ENCODE peak calls at places on chromosomes 2 and 18, in four cellular contexts. P is mesendoderm, T is IMR-90, K is H1. Z is an unnamed sample.

GRCh38 chr18:39911716-39912115 is 2043.3 kb upstream of the PIK3C3 start:
- DNase-seq in P (no peak), T (no peak), K (no peak), Z (no peak)

GRCh38 chr2:14614011-14614410 is 18.5 kb upstream of the LRATD1 start:
- DNase-seq in P (no peak), T (no peak), K (no peak), Z (no peak)

GRCh38 chr2:9966491-9967022 is 15.1 kb downstream of the GRHL1 start:
- DNase-seq in P (no peak), T (no peak), K (no peak), Z (no peak)

GRCh38 chr2:31331156-31331555 is 83.4 kb downstream of the XDH start:
- DNase-seq in P (no peak), T (no peak), K (no peak), Z (no peak)

GRCh38 chr2:47056875-47057731 is 98.0 kb downstream of the STPG4 start:
- DNase-seq in P (no peak), T (no peak), K (no peak), Z (no peak)

GRCh38 chr2:236335696-236336574 is 71.7 kb upstream of the ASB18 start:
- DNase-seq in P (no peak), T (no peak), K (no peak), Z (no peak)

GRCh38 chr2:214881647-214882205 is 72.2 kb upstream of the BARD1 start:
- DNase-seq in P (no peak), T (no peak), K (no peak), Z (no peak)

GRCh38 chr2:81839780-81840179 is 1535.2 kb upstream of the LRRTM1 start:
- DNase-seq in P (no peak), T (no peak), K (no peak), Z (no peak)

GRCh38 chr2:27954261-27954673 is 63.7 kb downstream of the BABAM2 start:
- DNase-seq in P (no peak), T (peak), K (no peak), Z (no peak)

GRCh38 chr2:56582570-56582969 is 398.8 kb downstream of the CCDC85A start:
- DNase-seq in P (no peak), T (no peak), K (no peak), Z (no peak)

GRCh38 chr2:201180010-201180409 is 2.9 kb upstream of the CASP10 start:
- DNase-seq in P (no peak), T (no peak), K (no peak), Z (no peak)

GRCh38 chr2:12061785-12062184 is 315.4 kb downstream of the LPIN1 start:
- DNase-seq in P (no peak), T (no peak), K (no peak), Z (no peak)

GRCh38 chr2:99404039-99404799 is 67.0 kb downstream of the EIF5B start:
- DNase-seq in P (peak), T (no peak), K (no peak), Z (peak)

GRCh38 chr18:9226463-9226862 is 89.9 kb downstream of the ANKRD12 start:
- DNase-seq in P (no peak), T (no peak), K (no peak), Z (no peak)

GRCh38 chr2:176188969-176189665 is 649 bp downstream of the HOXD1 start:
- DNase-seq in P (peak), T (no peak), K (no peak), Z (peak)

GRCh38 chr2:28678944-28679343 is 72.7 kb upstream of the PPP1CB start:
- DNase-seq in P (no peak), T (no peak), K (no peak), Z (no peak)

GRCh38 chr2:130755234-130756040 is at the start of gene AMER3:
- DNase-seq in P (peak), T (no peak), K (peak), Z (peak)

GRCh38 chr2:151410485-151410833 is 757 bp downstream of the RIF1 start:
- DNase-seq in P (peak), T (peak), K (no peak), Z (no peak)

GRCh38 chr2:219174801-219175200 is 1.9 kb downstream of the CNPPD1 start:
- DNase-seq in P (no peak), T (no peak), K (no peak), Z (no peak)

GRCh38 chr2:69616755-69617154 is 26.8 kb downstream of the AAK1 start:
- DNase-seq in P (no peak), T (no peak), K (no peak), Z (no peak)

GRCh38 chr2:240962371-240963064 is 35.9 kb upstream of the SNED1 start:
- DNase-seq in P (no peak), T (no peak), K (no peak), Z (peak)

GRCh38 chr2:31384351-31384750 is 30.2 kb downstream of the XDH start:
- DNase-seq in P (peak), T (peak), K (no peak), Z (no peak)

GRCh38 chr2:27003003-27003402 is 29.8 kb upstream of the TMEM214 start:
- DNase-seq in P (no peak), T (peak), K (no peak), Z (no peak)

GRCh38 chr2:49857371-49858112 is 703.2 kb upstream of the FSHR start:
- DNase-seq in P (no peak), T (no peak), K (no peak), Z (no peak)

GRCh38 chr2:10985260-10985659 is 73.5 kb downstream of the KCNF1 start:
- DNase-seq in P (no peak), T (no peak), K (no peak), Z (no peak)

GRCh38 chr2:26086779-26087178 is 52.9 kb downstream of the RAB10 start:
- DNase-seq in P (no peak), T (no peak), K (no peak), Z (no peak)

GRCh38 chr2:41933035-41933429 is 114.8 kb upstream of the PKDCC start:
- DNase-seq in P (no peak), T (no peak), K (no peak), Z (no peak)

GRCh38 chr2:28188436-28188835 is 204.2 kb upstream of the FOSL2 start:
- DNase-seq in P (no peak), T (no peak), K (no peak), Z (no peak)

GRCh38 chr2:167945660-167946366 is 301.6 kb downstream of the STK39 start:
- DNase-seq in P (no peak), T (no peak), K (no peak), Z (no peak)

GRCh38 chr2:169397697-169398096 is 35.4 kb upstream of the LRP2 start:
- DNase-seq in P (peak), T (no peak), K (no peak), Z (no peak)

GRCh38 chr18:76018211-76018610 is 476.8 kb downstream of the ZNF516 start:
- DNase-seq in P (no peak), T (no peak), K (no peak), Z (no peak)

GRCh38 chr2:240981871-240982800 is 16.3 kb upstream of the SNED1 start:
- DNase-seq in P (no peak), T (no peak), K (no peak), Z (no peak)

GRCh38 chr2:15784886-15785801 is 155.2 kb upstream of the MYCN start:
- DNase-seq in P (no peak), T (no peak), K (no peak), Z (no peak)

GRCh38 chr2:5183031-5183430 is 509.2 kb upstream of the SOX11 start:
- DNase-seq in P (no peak), T (no peak), K (no peak), Z (peak)

GRCh38 chr2:53949457-53949856 is 21.3 kb downstream of the PSME4 start:
- DNase-seq in P (no peak), T (peak), K (no peak), Z (no peak)

GRCh38 chr2:137937778-137938177 is 26.5 kb upstream of the HNMT start:
- DNase-seq in P (peak), T (no peak), K (no peak), Z (peak)

GRCh38 chr2:17768894-17769293 is 15.0 kb downstream of the GEN1 start:
- DNase-seq in P (no peak), T (no peak), K (no peak), Z (no peak)

GRCh38 chr2:17772532-17772931 is 18.6 kb downstream of the GEN1 start:
- DNase-seq in P (no peak), T (no peak), K (no peak), Z (no peak)

GRCh38 chr2:17771956-17772355 is 18.0 kb downstream of the GEN1 start:
- DNase-seq in P (no peak), T (no peak), K (no peak), Z (no peak)
- H2BK120ac ChIP-seq in P (no peak), T (no peak), K (no peak), Z (no peak)

DNA sequence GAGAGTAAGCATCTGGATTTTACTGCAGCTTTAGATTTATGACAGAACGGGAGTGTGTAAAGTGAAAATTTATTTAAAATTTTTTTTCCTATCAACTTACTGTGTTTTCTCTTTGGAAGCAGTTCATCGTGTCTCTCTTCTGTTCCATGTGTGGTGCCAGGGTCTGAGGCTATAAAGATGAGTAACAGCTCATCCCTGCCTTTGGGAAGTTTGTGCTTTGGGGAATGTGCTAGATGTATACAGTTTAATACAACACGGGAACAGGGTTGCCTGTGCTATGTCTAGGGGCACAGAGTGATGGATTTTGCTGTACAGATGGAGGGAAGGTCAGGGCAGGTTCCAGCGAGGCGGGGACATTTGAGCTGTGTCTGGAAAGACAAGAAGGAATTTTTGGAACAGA is 125.8 kb downstream of the VWA3B start:
- DNase-seq in P (no peak), T (no peak), K (no peak), Z (no peak)
- H4K5ac ChIP-seq in P (no peak), T (no peak), K (no peak), Z (no peak)

GRCh38 chr2:231513746-231514224 is 16.5 kb downstream of the NMUR1 start:
- DNase-seq in P (no peak), T (peak), K (no peak), Z (no peak)
- H2BK120ac ChIP-seq in P (no peak), T (peak), K (no peak), Z (no peak)

GRCh38 chr18:26418225-26418624 is 130.1 kb downstream of the KCTD1 start:
- DNase-seq in P (no peak), T (no peak), K (no peak), Z (no peak)

GRCh38 chr18:26417190-26417589 is 131.2 kb downstream of the KCTD1 start:
- DNase-seq in P (no peak), T (no peak), K (no peak), Z (no peak)

GRCh38 chr18:26416652-26417150 is 131.7 kb downstream of the KCTD1 start:
- DNase-seq in P (no peak), T (no peak), K (no peak), Z (no peak)

GRCh38 chr18:26415041-26415440 is 133.3 kb downstream of the KCTD1 start:
- DNase-seq in P (no peak), T (no peak), K (no peak), Z (no peak)

DNA sequence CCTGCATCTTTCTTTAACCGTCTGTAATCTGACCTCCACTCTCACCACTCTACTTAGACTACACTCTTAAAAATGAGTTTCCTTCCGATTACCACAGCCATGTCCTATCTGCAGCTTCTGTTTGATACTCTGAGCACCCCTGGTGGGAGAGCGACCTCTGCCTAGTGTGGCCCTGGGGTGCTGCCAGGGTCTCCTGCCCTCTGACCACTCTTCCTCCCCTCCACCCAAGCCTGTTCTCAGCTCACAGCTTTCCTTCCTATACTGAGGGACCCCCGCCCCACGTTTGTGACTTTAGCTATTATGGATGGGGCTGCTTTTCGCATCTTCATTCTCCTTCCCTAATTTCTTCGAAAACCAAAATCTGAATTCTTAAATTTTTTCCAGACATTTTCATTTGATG is 132.7 kb downstream of the KCTD1 start:
- DNase-seq in P (no peak), T (no peak), K (no peak), Z (no peak)
- H4K5ac ChIP-seq in P (no peak), T (no peak), K (no peak), Z (no peak)